ENCODE peak calls at places on chromosome 9, in four cellular contexts. P is transverse colon, J is IMR-90, H is gastrocnemius medialis. U is an unnamed sample.

GRCh38 chr9:37094751-37095150 is 25.6 kb upstream of the ZCCHC7 start:
- DNase-seq in P (no peak), J (no peak), H (no peak), U (no peak)

GRCh38 chr9:37801287-37801850 is 772 bp downstream of the DCAF10 start:
- DNase-seq in P (peak), J (peak), H (no peak), U (peak)

GRCh38 chr9:109861499-109861898 is 81.5 kb downstream of the PALM2AKAP2 start:
- DNase-seq in P (no peak), J (peak), H (no peak), U (peak)

GRCh38 chr9:119284118-119284517 is 85.1 kb downstream of the BRINP1 start:
- DNase-seq in P (no peak), J (no peak), H (no peak), U (no peak)

GRCh38 chr9:37551888-37552287 is 24.3 kb downstream of the FBXO10 start:
- DNase-seq in P (no peak), J (no peak), H (no peak), U (no peak)

GRCh38 chr9:127213859-127214258 is 50.7 kb upstream of the GARNL3 start:
- DNase-seq in P (no peak), J (no peak), H (no peak), U (no peak)

GRCh38 chr9:127846451-127847154 is 7.9 kb downstream of the ENG start:
- DNase-seq in P (no peak), J (no peak), H (no peak), U (no peak)

GRCh38 chr9:69104830-69105527 is 69.1 kb upstream of the TJP2 start:
- DNase-seq in P (peak), J (no peak), H (no peak), U (peak)

GRCh38 chr9:126204708-126205225 is 121.9 kb upstream of the MVB12B start:
- DNase-seq in P (no peak), J (no peak), H (no peak), U (no peak)

GRCh38 chr9:70161414-70161732 is 97.4 kb upstream of the SMC5 start:
- DNase-seq in P (no peak), J (no peak), H (no peak), U (no peak)

GRCh38 chr9:94603259-94603776 is 9.7 kb upstream of the FBP2 start:
- DNase-seq in P (peak), J (peak), H (no peak), U (peak)

GRCh38 chr9:109914280-109915027 is 134.5 kb downstream of the PALM2AKAP2 start:
- DNase-seq in P (peak), J (peak), H (no peak), U (no peak)

GRCh38 chr9:28135571-28135970 is 562.3 kb upstream of the C9orf72 start:
- DNase-seq in P (no peak), J (no peak), H (no peak), U (no peak)

GRCh38 chr9:95099321-95100070 is 218.0 kb downstream of the FANCC start:
- DNase-seq in P (no peak), J (no peak), H (no peak), U (no peak)

GRCh38 chr9:18362901-18363685 is 110.9 kb upstream of the ADAMTSL1 start:
- DNase-seq in P (peak), J (peak), H (no peak), U (no peak)

GRCh38 chr9:124284237-124284831 is 26.6 kb downstream of the NEK6 start:
- DNase-seq in P (no peak), J (peak), H (no peak), U (no peak)

GRCh38 chr9:135615666-135616620 is 23.4 kb downstream of the GLT6D1 start:
- DNase-seq in P (no peak), J (no peak), H (no peak), U (peak)

GRCh38 chr9:90330215-90330614 is 312.4 kb downstream of the DIRAS2 start:
- DNase-seq in P (no peak), J (no peak), H (no peak), U (no peak)

GRCh38 chr9:35859310-35859994 is 10.7 kb downstream of the OR13J1 start:
- DNase-seq in P (no peak), J (peak), H (no peak), U (peak)

GRCh38 chr9:71758785-71759184 is 9.5 kb downstream of the CEMIP2 start:
- DNase-seq in P (no peak), J (peak), H (peak), U (no peak)

GRCh38 chr9:95552814-95553546 is 36.2 kb upstream of the PTCH1 start:
- DNase-seq in P (no peak), J (no peak), H (no peak), U (peak)

GRCh38 chr9:21686738-21687137 is 115.7 kb upstream of the MTAP start:
- DNase-seq in P (no peak), J (peak), H (no peak), U (no peak)

GRCh38 chr9:21684231-21684630 is 118.2 kb upstream of the MTAP start:
- DNase-seq in P (no peak), J (no peak), H (no peak), U (no peak)

GRCh38 chr9:21683484-21684175 is 118.8 kb upstream of the MTAP start:
- DNase-seq in P (no peak), J (no peak), H (no peak), U (no peak)

GRCh38 chr9:21685502-21685901 is 116.9 kb upstream of the MTAP start:
- DNase-seq in P (no peak), J (no peak), H (no peak), U (no peak)

DNA sequence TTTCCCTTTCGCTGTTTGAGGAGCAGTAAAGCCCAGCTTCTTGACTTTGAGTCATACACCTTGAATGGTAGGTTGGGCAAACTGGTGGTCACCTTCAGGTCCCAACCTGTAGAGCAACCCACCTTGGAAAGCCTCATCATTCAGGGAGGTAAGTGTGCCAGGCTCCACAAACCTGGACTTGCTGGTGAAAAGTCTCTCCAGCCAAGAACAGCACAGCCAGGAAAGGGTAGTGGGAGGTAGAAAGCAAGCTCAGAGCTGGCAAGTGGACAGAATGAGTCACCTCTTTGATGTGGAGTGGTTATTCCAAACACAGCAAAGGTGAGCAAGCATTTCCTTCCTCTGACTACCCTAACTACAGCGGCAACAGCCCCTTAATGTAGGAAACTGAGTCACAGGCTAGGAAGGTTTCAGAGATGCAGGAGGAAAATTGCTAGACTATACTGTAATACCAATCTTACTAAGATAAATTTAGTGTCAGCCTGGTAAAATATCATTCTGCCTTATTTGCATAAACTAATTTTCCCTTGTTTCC is 117.5 kb upstream of the MTAP start:
- DNase-seq in P (no peak), J (peak), H (no peak), U (no peak)
- TF ChIP-seq POLR2A in P (no peak), J (no peak), H (no peak), U (no peak)

GRCh38 chr9:133604856-133605255 is 4.3 kb downstream of the FAM163B start:
- DNase-seq in P (no peak), J (no peak), H (no peak), U (no peak)

GRCh38 chr9:133603165-133603927 is 5.8 kb downstream of the FAM163B start:
- DNase-seq in P (no peak), J (no peak), H (no peak), U (no peak)

GRCh38 chr9:133605856-133606721 is 3.1 kb downstream of the FAM163B start:
- DNase-seq in P (no peak), J (no peak), H (no peak), U (no peak)

GRCh38 chr9:133605446-133605845 is 3.7 kb downstream of the FAM163B start:
- DNase-seq in P (no peak), J (no peak), H (no peak), U (no peak)

DNA sequence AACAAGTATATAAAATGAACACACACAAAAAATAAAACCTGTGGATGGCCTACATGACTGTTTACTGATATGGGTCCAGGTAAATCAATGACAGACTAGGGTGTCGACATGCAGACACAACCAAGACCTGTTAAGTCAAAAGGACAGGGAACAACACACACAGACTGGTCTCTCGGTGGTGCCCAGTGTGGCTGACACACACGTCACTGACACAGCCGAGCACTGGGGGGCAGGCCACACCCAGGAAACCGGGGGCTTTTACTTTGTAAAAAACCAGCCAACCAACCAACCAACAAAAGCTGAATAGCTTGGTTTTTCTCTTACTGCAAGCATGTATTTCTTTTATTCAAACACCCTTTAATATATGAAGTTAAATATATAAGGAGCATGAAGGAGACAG is 5.0 kb downstream of the FAM163B start:
- DNase-seq in P (no peak), J (no peak), H (no peak), U (no peak)
- TF ChIP-seq CTCF in P (no peak), J (no peak), H (no peak), U (no peak)

GRCh38 chr9:8014987-8015682 is 215.6 kb upstream of the DMAC1 start:
- DNase-seq in P (no peak), J (no peak), H (no peak), U (no peak)

DNA sequence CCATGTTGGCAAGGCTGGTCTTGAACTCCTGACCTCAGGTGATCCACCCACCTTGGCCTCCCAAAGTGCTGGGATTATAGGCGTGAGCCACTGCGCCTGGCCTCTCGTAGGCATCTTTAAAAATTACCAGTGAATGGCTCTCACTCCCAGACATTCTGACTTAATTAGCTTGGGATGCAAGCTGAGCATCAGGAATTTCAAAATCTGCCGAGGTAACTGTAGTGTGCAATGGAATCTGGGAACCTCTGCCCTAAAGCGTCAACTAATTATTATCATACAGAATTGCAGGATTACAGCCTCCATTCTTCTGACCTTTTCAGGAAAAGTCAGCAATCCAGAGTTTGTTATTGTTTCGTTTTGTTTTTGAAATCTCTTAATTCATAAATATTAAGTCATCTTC is 213.4 kb upstream of the DMAC1 start:
- DNase-seq in P (no peak), J (no peak), H (no peak), U (no peak)
- TF ChIP-seq POLR2A in P (no peak), J (no peak), H (no peak), U (no peak)

GRCh38 chr9:114072181-114073140 is 5.6 kb downstream of the AMBP start:
- DNase-seq in P (peak), J (peak), H (no peak), U (no peak)
- TF ChIP-seq CTCF in P (no peak), J (no peak), H (no peak), U (no peak)

GRCh38 chr9:137293094-137293481 is 9.0 kb downstream of the NRARP start:
- DNase-seq in P (no peak), J (no peak), H (no peak), U (no peak)

GRCh38 chr9:137295313-137296213 is 6.5 kb downstream of the NRARP start:
- DNase-seq in P (peak), J (no peak), H (no peak), U (no peak)

GRCh38 chr9:137294684-137295312 is 7.3 kb downstream of the NRARP start:
- DNase-seq in P (peak), J (peak), H (no peak), U (no peak)

GRCh38 chr9:137293482-137294090 is 8.5 kb downstream of the NRARP start:
- DNase-seq in P (peak), J (no peak), H (no peak), U (no peak)

DNA sequence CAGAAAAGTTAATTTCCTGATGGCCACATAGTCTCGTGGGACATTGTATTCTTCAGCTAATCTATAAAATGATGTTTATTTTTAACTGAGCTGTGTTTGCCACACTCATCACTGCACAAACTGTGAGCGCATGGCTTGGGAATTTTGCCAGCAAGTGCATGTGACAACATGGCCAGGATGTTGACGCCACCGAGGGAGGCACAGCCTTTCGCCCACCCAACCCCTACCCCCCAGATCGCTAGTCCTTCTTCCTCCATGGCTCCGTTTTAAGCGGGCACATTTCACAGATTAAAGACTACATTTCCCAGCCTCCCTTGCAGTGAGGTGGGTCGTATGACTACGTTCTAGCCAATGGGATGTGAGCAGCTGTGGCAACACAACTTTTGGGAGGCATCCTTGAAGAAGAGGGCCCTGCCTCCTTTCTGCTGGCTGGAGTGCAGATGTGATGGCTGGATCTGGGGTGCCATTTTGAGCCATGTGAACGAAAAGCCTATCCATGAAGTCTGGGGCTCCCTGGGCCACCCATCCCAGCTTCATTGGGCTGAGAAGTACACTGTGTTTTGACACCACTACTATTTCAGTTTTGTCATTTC is 7.9 kb downstream of the NRARP start:
- DNase-seq in P (no peak), J (peak), H (no peak), U (no peak)
- TF ChIP-seq POLR2A in P (peak), J (no peak), H (no peak), U (no peak)

DNA sequence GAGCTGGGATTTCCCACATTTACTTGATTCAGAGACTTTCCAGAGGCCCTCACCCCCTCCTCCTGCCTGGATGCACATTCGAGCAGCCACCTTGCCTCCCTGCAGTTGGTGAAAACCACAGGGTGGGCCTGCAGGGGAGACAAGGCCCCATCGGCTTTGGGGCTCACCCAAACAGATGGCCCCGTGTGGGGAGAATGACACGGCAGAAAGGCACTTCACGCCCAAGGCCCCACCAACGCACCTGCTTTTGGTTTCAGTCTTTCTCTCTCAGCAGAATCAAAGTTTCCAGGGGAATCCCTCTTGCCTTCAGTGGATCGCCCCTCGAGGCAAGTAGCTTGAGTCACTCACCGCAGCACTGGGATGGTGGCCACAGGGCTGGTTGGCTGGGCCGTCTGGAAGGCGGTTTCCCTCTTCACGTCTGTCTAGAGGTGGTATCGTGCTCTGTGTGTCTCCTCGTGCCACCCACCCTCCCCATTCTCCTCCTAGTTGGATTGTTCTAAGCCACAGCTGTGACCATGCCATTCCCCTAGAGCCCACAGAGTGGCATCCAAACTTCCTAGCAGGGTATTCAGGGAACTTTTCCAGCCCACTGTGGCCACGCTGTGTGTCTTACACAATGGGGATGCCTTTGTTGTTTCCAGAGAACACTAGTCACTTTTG is 31.8 kb downstream of the SEC61B start:
- DNase-seq in P (peak), J (no peak), H (no peak), U (no peak)
- TF ChIP-seq CTCF in P (no peak), J (no peak), H (no peak), U (no peak)

GRCh38 chr9:73132034-73132776 is 19.5 kb upstream of the ANXA1 start:
- DNase-seq in P (peak), J (peak), H (peak), U (peak)
- TF ChIP-seq POLR2A in P (peak), J (peak), H (no peak), U (no peak)

GRCh38 chr9:113154936-113155335 is 4.1 kb downstream of the SLC31A2 start:
- DNase-seq in P (no peak), J (peak), H (no peak), U (no peak)

GRCh38 chr9:113158446-113158845 is 7.6 kb downstream of the SLC31A2 start:
- DNase-seq in P (no peak), J (no peak), H (no peak), U (no peak)

GRCh38 chr9:113154471-113154870 is 3.7 kb downstream of the SLC31A2 start:
- DNase-seq in P (no peak), J (peak), H (peak), U (peak)

GRCh38 chr9:113155911-113156559 is 5.2 kb downstream of the SLC31A2 start:
- DNase-seq in P (peak), J (no peak), H (no peak), U (no peak)

GRCh38 chr9:113156880-113157279 is 6.1 kb downstream of the SLC31A2 start:
- DNase-seq in P (no peak), J (no peak), H (no peak), U (no peak)
- TF ChIP-seq CTCF in P (no peak), J (no peak), H (no peak), U (no peak)

GRCh38 chr9:93590609-93591234 is 14.3 kb downstream of the PHF2 start:
- DNase-seq in P (no peak), J (no peak), H (no peak), U (peak)
- TF ChIP-seq POLR2A in P (no peak), J (no peak), H (no peak), U (no peak)

DNA sequence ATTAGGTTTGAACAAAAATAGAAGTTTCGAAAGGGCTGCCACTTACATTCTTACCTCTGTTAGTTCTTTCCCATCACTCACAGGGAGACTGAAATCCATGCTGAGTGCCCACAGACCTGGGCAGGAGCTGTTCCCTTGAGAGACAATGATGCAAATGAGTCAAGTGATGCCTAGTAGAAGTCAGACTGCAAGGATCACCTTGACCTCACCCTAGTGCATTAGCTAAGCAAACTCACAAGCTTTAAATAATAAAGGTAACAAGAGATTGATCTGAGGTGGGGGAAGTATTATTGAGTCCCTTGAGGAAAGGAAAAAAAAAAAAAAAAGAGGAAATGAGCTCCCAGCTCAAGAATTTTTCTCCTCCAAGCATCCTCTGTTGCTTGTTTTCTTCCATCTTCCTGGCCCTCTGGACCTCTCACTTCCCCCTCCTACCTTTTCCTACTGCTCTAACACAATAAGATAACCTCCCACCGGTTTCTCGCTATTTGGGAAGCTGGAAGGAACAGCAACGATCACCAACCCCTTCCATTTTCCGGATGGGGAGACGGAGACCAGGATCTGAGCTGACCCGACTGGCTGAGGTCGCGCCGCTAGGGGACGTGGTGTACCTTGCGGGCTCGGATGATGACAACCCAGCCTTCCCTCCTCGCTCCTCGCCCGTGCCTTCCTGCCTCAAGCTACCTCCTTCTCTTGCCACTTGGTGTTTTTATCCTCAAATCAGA is 2.0 kb downstream of the LPAR1 start:
- DNase-seq in P (peak), J (peak), H (peak), U (peak)
- TF ChIP-seq CTCF in P (peak), J (peak), H (no peak), U (no peak)